ENCODE peak calls at places on chromosomes 2 and 18, in five cellular contexts. One of them, this sample, is unnamed.

GRCh38 chr2:67974564-67975430 is 88.0 kb downstream of the C1D start:
- DNase-seq in AG04450: no peak
- DNase-seq in lower lobe of right lung: peak; percentile 61
- DNase-seq in right cardiac atrium: peak; percentile 74
- DNase-seq in effector memory CD4-positive, alpha-beta T cell: no peak
- DNase-seq in this sample: no peak

GRCh38 chr18:79571221-79572092 is 108.1 kb upstream of the CTDP1 start:
- DNase-seq in right cardiac atrium: peak; percentile 36
- DNase-seq in lower lobe of right lung: peak; percentile 34
- DNase-seq in AG04450: no peak
- DNase-seq in effector memory CD4-positive, alpha-beta T cell: no peak
- DNase-seq in this sample: no peak

GRCh38 chr2:110770308-110770695 is 37.9 kb downstream of the ACOXL start:
- DNase-seq in AG04450: no peak
- DNase-seq in effector memory CD4-positive, alpha-beta T cell: no peak
- DNase-seq in lower lobe of right lung: no peak
- DNase-seq in right cardiac atrium: peak; percentile 67
- DNase-seq in this sample: no peak

GRCh38 chr2:23606968-23607367 is 222.0 kb downstream of the KLHL29 start:
- DNase-seq in lower lobe of right lung: peak; percentile 25
- DNase-seq in effector memory CD4-positive, alpha-beta T cell: no peak
- DNase-seq in right cardiac atrium: no peak
- DNase-seq in AG04450: peak; percentile 32
- DNase-seq in this sample: no peak

GRCh38 chr2:174332607-174333001 is 2.1 kb upstream of the SP9 start:
- DNase-seq in lower lobe of right lung: no peak
- DNase-seq in AG04450: no peak
- DNase-seq in effector memory CD4-positive, alpha-beta T cell: no peak
- DNase-seq in right cardiac atrium: no peak
- DNase-seq in this sample: no peak

GRCh38 chr2:3754795-3755194 is 51.4 kb downstream of the DCDC2C start:
- DNase-seq in right cardiac atrium: no peak
- DNase-seq in AG04450: no peak
- DNase-seq in effector memory CD4-positive, alpha-beta T cell: no peak
- DNase-seq in lower lobe of right lung: no peak
- DNase-seq in this sample: no peak

GRCh38 chr2:74585406-74586182 is 31.1 kb downstream of the DOK1 start:
- DNase-seq in effector memory CD4-positive, alpha-beta T cell: no peak
- DNase-seq in lower lobe of right lung: peak; percentile 57
- DNase-seq in AG04450: no peak
- DNase-seq in right cardiac atrium: peak; percentile 79
- DNase-seq in this sample: no peak

GRCh38 chr18:79964330-79965118 is at the start of gene HSBP1L1:
- DNase-seq in AG04450: no peak
- DNase-seq in lower lobe of right lung: peak; percentile 90
- DNase-seq in effector memory CD4-positive, alpha-beta T cell: peak; percentile 45
- DNase-seq in right cardiac atrium: peak; percentile 88
- DNase-seq in this sample: peak; percentile 73

GRCh38 chr18:36012891-36013290 is 40.4 kb downstream of the RMP24 start:
- DNase-seq in effector memory CD4-positive, alpha-beta T cell: no peak
- DNase-seq in lower lobe of right lung: no peak
- DNase-seq in right cardiac atrium: no peak
- DNase-seq in AG04450: no peak
- DNase-seq in this sample: no peak

GRCh38 chr2:8126783-8127182 is 555.1 kb upstream of the ID2 start:
- DNase-seq in right cardiac atrium: no peak
- DNase-seq in effector memory CD4-positive, alpha-beta T cell: no peak
- DNase-seq in lower lobe of right lung: no peak
- DNase-seq in AG04450: no peak
- DNase-seq in this sample: no peak

GRCh38 chr2:9473985-9474360 is 378 bp upstream of the IAH1 start:
- DNase-seq in right cardiac atrium: peak; percentile 80
- DNase-seq in AG04450: no peak
- DNase-seq in lower lobe of right lung: peak; percentile 73
- DNase-seq in effector memory CD4-positive, alpha-beta T cell: peak; percentile 48
- DNase-seq in this sample: peak; percentile 76

GRCh38 chr18:62409821-62410220 is 84.7 kb downstream of the TNFRSF11A start:
- DNase-seq in lower lobe of right lung: no peak
- DNase-seq in effector memory CD4-positive, alpha-beta T cell: no peak
- DNase-seq in AG04450: no peak
- DNase-seq in right cardiac atrium: no peak
- DNase-seq in this sample: no peak

GRCh38 chr2:67456441-67456840 is 59.3 kb downstream of the ETAA1 start:
- DNase-seq in right cardiac atrium: no peak
- DNase-seq in lower lobe of right lung: no peak
- DNase-seq in effector memory CD4-positive, alpha-beta T cell: no peak
- DNase-seq in AG04450: no peak
- DNase-seq in this sample: no peak

GRCh38 chr2:168705534-168706470 is 96.6 kb upstream of the NOSTRIN start:
- DNase-seq in right cardiac atrium: no peak
- DNase-seq in effector memory CD4-positive, alpha-beta T cell: no peak
- DNase-seq in AG04450: no peak
- DNase-seq in lower lobe of right lung: no peak
- DNase-seq in this sample: peak; percentile 2

GRCh38 chr2:44799105-44799504 is 142.4 kb upstream of the SIX3 start:
- DNase-seq in effector memory CD4-positive, alpha-beta T cell: no peak
- DNase-seq in right cardiac atrium: no peak
- DNase-seq in lower lobe of right lung: no peak
- DNase-seq in AG04450: no peak
- DNase-seq in this sample: no peak

GRCh38 chr2:200774920-200775319 is 36.8 kb upstream of the BZW1 start:
- DNase-seq in effector memory CD4-positive, alpha-beta T cell: no peak
- DNase-seq in AG04450: no peak
- DNase-seq in lower lobe of right lung: no peak
- DNase-seq in right cardiac atrium: no peak
- DNase-seq in this sample: no peak

GRCh38 chr2:145653553-145653952 is 1133.6 kb upstream of the ZEB2 start:
- DNase-seq in AG04450: no peak
- DNase-seq in effector memory CD4-positive, alpha-beta T cell: no peak
- DNase-seq in right cardiac atrium: no peak
- DNase-seq in lower lobe of right lung: no peak
- DNase-seq in this sample: no peak

GRCh38 chr2:145654156-145654555 is 1134.2 kb upstream of the ZEB2 start:
- DNase-seq in right cardiac atrium: no peak
- DNase-seq in AG04450: no peak
- DNase-seq in lower lobe of right lung: no peak
- DNase-seq in effector memory CD4-positive, alpha-beta T cell: no peak
- DNase-seq in this sample: no peak

GRCh38 chr2:145655366-145655765 is 1135.4 kb upstream of the ZEB2 start:
- DNase-seq in effector memory CD4-positive, alpha-beta T cell: no peak
- DNase-seq in AG04450: no peak
- DNase-seq in lower lobe of right lung: no peak
- DNase-seq in right cardiac atrium: no peak
- DNase-seq in this sample: no peak

GRCh38 chr2:145654746-145655145 is 1134.8 kb upstream of the ZEB2 start:
- DNase-seq in effector memory CD4-positive, alpha-beta T cell: no peak
- DNase-seq in right cardiac atrium: no peak
- DNase-seq in AG04450: no peak
- DNase-seq in lower lobe of right lung: no peak
- DNase-seq in this sample: no peak

DNA sequence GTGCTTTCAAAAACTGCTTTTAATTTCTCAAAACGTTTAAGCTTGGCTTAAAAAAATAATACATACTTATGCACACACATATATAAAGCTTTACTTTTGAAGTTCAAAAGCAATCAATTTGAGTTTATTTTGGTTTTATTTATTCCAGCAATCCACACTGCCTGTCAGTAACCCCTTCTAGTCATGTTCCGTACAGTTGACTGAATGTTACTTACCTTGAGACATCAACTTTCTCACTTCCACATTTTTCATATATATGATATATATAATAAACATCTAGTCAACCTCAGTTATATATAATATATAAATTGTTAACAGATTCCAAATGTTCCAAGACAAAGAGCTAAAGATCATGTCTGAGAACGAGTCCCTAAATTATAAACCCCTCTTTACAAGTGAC is 1137.3 kb upstream of the ZEB2 start:
- DNase-seq in AG04450: no peak
- DNase-seq in effector memory CD4-positive, alpha-beta T cell: no peak
- DNase-seq in lower lobe of right lung: no peak
- DNase-seq in right cardiac atrium: no peak
- DNase-seq in this sample: no peak
- H3K27ac ChIP-seq in AG04450: no peak overlapping the region
- H3K27ac ChIP-seq in effector memory CD4-positive, alpha-beta T cell: no peak overlapping the region
- H3K27ac ChIP-seq in lower lobe of right lung: no peak overlapping the region
- H3K27ac ChIP-seq in right cardiac atrium: no peak overlapping the region
- H3K27ac ChIP-seq in this sample: no peak overlapping the region

GRCh38 chr2:43513796-43514195 is 82.0 kb downstream of the THADA start:
- DNase-seq in effector memory CD4-positive, alpha-beta T cell: no peak
- DNase-seq in AG04450: no peak
- DNase-seq in lower lobe of right lung: no peak
- DNase-seq in right cardiac atrium: no peak
- DNase-seq in this sample: no peak
- H3K27ac ChIP-seq in effector memory CD4-positive, alpha-beta T cell: no peak overlapping the region
- H3K27ac ChIP-seq in AG04450: no peak overlapping the region
- H3K27ac ChIP-seq in lower lobe of right lung: no peak overlapping the region
- H3K27ac ChIP-seq in right cardiac atrium: no peak overlapping the region
- H3K27ac ChIP-seq in this sample: no peak overlapping the region

GRCh38 chr2:101779190-101779589 is 81.7 kb downstream of the MAP4K4 start:
- DNase-seq in right cardiac atrium: no peak
- DNase-seq in lower lobe of right lung: no peak
- DNase-seq in effector memory CD4-positive, alpha-beta T cell: no peak
- DNase-seq in AG04450: no peak
- DNase-seq in this sample: no peak
- H3K27ac ChIP-seq in right cardiac atrium: no peak overlapping the region
- H3K27ac ChIP-seq in lower lobe of right lung: no peak overlapping the region
- H3K27ac ChIP-seq in effector memory CD4-positive, alpha-beta T cell: no peak overlapping the region
- H3K27ac ChIP-seq in AG04450: no peak overlapping the region
- H3K27ac ChIP-seq in this sample: no peak overlapping the region

GRCh38 chr2:113829836-113830235 is 60.1 kb upstream of the ACTR3 start:
- DNase-seq in effector memory CD4-positive, alpha-beta T cell: no peak
- DNase-seq in AG04450: no peak
- DNase-seq in lower lobe of right lung: no peak
- DNase-seq in right cardiac atrium: no peak
- DNase-seq in this sample: no peak

GRCh38 chr2:113838277-113838676 is 51.6 kb upstream of the ACTR3 start:
- DNase-seq in right cardiac atrium: no peak
- DNase-seq in lower lobe of right lung: no peak
- DNase-seq in effector memory CD4-positive, alpha-beta T cell: no peak
- DNase-seq in AG04450: no peak
- DNase-seq in this sample: no peak

GRCh38 chr2:113831156-113831555 is 58.7 kb upstream of the ACTR3 start:
- DNase-seq in right cardiac atrium: no peak
- DNase-seq in AG04450: no peak
- DNase-seq in effector memory CD4-positive, alpha-beta T cell: no peak
- DNase-seq in lower lobe of right lung: no peak
- DNase-seq in this sample: no peak

GRCh38 chr2:113832795-113833194 is 57.1 kb upstream of the ACTR3 start:
- DNase-seq in effector memory CD4-positive, alpha-beta T cell: no peak
- DNase-seq in right cardiac atrium: no peak
- DNase-seq in lower lobe of right lung: no peak
- DNase-seq in AG04450: no peak
- DNase-seq in this sample: no peak

DNA sequence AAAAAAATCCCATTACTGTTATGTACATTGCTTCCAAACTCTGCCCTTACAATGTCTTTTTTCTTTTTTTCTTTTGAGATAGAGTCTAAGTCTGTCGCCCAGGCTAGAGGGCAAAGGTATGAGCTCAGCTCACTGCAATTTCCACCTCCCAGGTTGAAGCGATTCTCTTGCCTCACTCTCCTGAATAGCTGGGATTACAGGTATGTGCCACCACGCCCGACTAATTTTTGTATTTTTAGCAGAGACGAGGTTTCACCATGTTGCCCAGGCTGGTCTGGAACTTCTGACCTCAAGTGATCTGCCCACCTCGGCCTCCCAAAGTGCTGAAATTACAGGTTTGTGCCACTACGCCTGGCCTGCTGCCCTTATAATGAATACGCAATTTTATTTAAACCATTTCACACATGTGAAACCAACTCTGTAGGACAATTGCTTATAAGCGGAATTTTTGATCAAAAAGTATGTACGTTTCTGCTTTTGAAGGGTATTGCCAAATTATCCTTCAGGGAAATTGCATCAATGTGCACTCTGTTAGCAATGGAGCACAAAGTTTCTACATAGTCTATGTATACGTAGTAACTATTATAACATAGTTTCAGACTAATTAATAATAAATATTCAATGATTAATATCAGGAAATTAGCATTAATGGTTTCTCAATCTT is 55.7 kb upstream of the ACTR3 start:
- DNase-seq in AG04450: no peak
- DNase-seq in lower lobe of right lung: no peak
- DNase-seq in effector memory CD4-positive, alpha-beta T cell: no peak
- DNase-seq in right cardiac atrium: no peak
- DNase-seq in this sample: no peak
- H3K27ac ChIP-seq in AG04450: no peak overlapping the region
- H3K27ac ChIP-seq in lower lobe of right lung: no peak overlapping the region
- H3K27ac ChIP-seq in effector memory CD4-positive, alpha-beta T cell: no peak overlapping the region
- H3K27ac ChIP-seq in right cardiac atrium: no peak overlapping the region
- H3K27ac ChIP-seq in this sample: no peak overlapping the region

GRCh38 chr2:26961603-26962184 is 8.7 kb upstream of the MAPRE3 start:
- DNase-seq in right cardiac atrium: peak; percentile 89
- DNase-seq in lower lobe of right lung: peak; percentile 81
- DNase-seq in AG04450: peak; percentile 59
- DNase-seq in effector memory CD4-positive, alpha-beta T cell: peak; percentile 60
- DNase-seq in this sample: peak; percentile 68

GRCh38 chr2:26957524-26957923 is 12.9 kb upstream of the MAPRE3 start:
- DNase-seq in AG04450: no peak
- DNase-seq in lower lobe of right lung: no peak
- DNase-seq in right cardiac atrium: no peak
- DNase-seq in effector memory CD4-positive, alpha-beta T cell: no peak
- DNase-seq in this sample: no peak

GRCh38 chr2:26954135-26954534 is 16.3 kb upstream of the MAPRE3 start:
- DNase-seq in lower lobe of right lung: no peak
- DNase-seq in right cardiac atrium: no peak
- DNase-seq in AG04450: no peak
- DNase-seq in effector memory CD4-positive, alpha-beta T cell: no peak
- DNase-seq in this sample: no peak

GRCh38 chr2:26959320-26959719 is 11.1 kb upstream of the MAPRE3 start:
- DNase-seq in right cardiac atrium: no peak
- DNase-seq in effector memory CD4-positive, alpha-beta T cell: no peak
- DNase-seq in AG04450: no peak
- DNase-seq in lower lobe of right lung: no peak
- DNase-seq in this sample: no peak

GRCh38 chr2:26957041-26957440 is 13.4 kb upstream of the MAPRE3 start:
- DNase-seq in right cardiac atrium: no peak
- DNase-seq in lower lobe of right lung: no peak
- DNase-seq in AG04450: no peak
- DNase-seq in effector memory CD4-positive, alpha-beta T cell: no peak
- DNase-seq in this sample: no peak
- H3K27ac ChIP-seq in right cardiac atrium: no peak overlapping the region
- H3K27ac ChIP-seq in lower lobe of right lung: no peak overlapping the region
- H3K27ac ChIP-seq in AG04450: no peak overlapping the region
- H3K27ac ChIP-seq in effector memory CD4-positive, alpha-beta T cell: no peak overlapping the region
- H3K27ac ChIP-seq in this sample: no peak overlapping the region